ENCODE peak calls at places on chromosomes 3 and 15, in five cellular contexts. Q is fibroblast of lung, N is neural progenitor cell, X is PC-3, Z is GM23338. T is an unnamed sample.

GRCh38 chr15:48802867-48803266 is 8.0 kb downstream of the CEP152 start:
- DNase-seq in N (no peak), Z (no peak), X (peak; percentile 67), Q (peak; percentile 97), T (no peak)

GRCh38 chr3:82743196-82743595 is 981.8 kb upstream of the GBE1 start:
- DNase-seq in Z (no peak), N (no peak), X (no peak), Q (no peak), T (no peak)

GRCh38 chr3:1007890-1008289 is 84.9 kb upstream of the CNTN6 start:
- DNase-seq in X (peak; percentile 1), N (no peak), Q (peak; percentile 75), Z (no peak), T (no peak)

GRCh38 chr15:100973351-100974034 is 54.3 kb downstream of the LRRK1 start:
- DNase-seq in Z (peak; percentile 63), N (peak; percentile 82), Q (peak; percentile 18), X (no peak), T (no peak)

GRCh38 chr3:145798691-145799550 is 362.1 kb downstream of the PLOD2 start:
- DNase-seq in N (peak; percentile 63), Q (peak; percentile 12), Z (peak; percentile 12), X (no peak), T (no peak)

GRCh38 chr3:17411157-17411877 is 331.1 kb downstream of the TBC1D5 start:
- DNase-seq in X (no peak), Q (no peak), Z (no peak), N (no peak), T (no peak)

GRCh38 chr3:138186216-138186615 is 885 bp upstream of the ARMC8 start:
- DNase-seq in X (peak; percentile 48), N (peak; percentile 8), Q (no peak), Z (peak; percentile 36), T (peak; percentile 58)

GRCh38 chr3:15899438-15899837 is 101.7 kb upstream of the ANKRD28 start:
- DNase-seq in Q (peak; percentile 99), N (no peak), X (peak; percentile 41), Z (no peak), T (no peak)

GRCh38 chr15:98767692-98768091 is 119.4 kb downstream of the IGF1R start:
- DNase-seq in Q (peak; percentile 29), X (no peak), Z (no peak), N (no peak), T (no peak)

GRCh38 chr3:8623741-8624140 is 20.9 kb downstream of the SSUH2 start:
- DNase-seq in Z (no peak), X (no peak), N (no peak), Q (no peak), T (no peak)

GRCh38 chr15:90191795-90192494 is 9.2 kb upstream of the SEMA4B start:
- DNase-seq in Z (no peak), N (no peak), X (no peak), Q (peak; percentile 29), T (peak; percentile 70)

GRCh38 chr3:37465174-37465573 is 290.8 kb upstream of the LRRFIP2 start:
- DNase-seq in Q (no peak), N (no peak), X (no peak), Z (peak; percentile 24), T (no peak)

GRCh38 chr3:70963412-70963811 is 620.1 kb downstream of the FOXP1 start:
- DNase-seq in X (peak; percentile 45), Q (peak; percentile 92), N (peak; percentile 83), Z (peak; percentile 22), T (no peak)

GRCh38 chr15:26503998-26504397 is 268.9 kb downstream of the GABRB3 start:
- DNase-seq in Z (no peak), X (no peak), N (no peak), Q (no peak), T (no peak)

GRCh38 chr3:105352976-105353375 is 13.7 kb upstream of the ALCAM start:
- DNase-seq in X (no peak), Q (peak; percentile 42), Z (no peak), N (no peak), T (no peak)

GRCh38 chr3:44795197-44795596 is 33.6 kb downstream of the KIF15 start:
- DNase-seq in X (peak; percentile 7), Q (peak; percentile 53), Z (peak; percentile 10), N (no peak), T (no peak)

GRCh38 chr3:110378481-110378880 is 693.1 kb upstream of the NECTIN3 start:
- DNase-seq in X (no peak), N (no peak), Q (peak; percentile 5), Z (no peak), T (no peak)

GRCh38 chr3:145536461-145536860 is 624.5 kb downstream of the PLOD2 start:
- DNase-seq in Q (no peak), X (no peak), N (no peak), Z (no peak), T (no peak)

GRCh38 chr3:176873261-176873660 is 324.0 kb downstream of the TBL1XR1 start:
- DNase-seq in X (no peak), N (no peak), Z (no peak), Q (no peak), T (no peak)
- H2AFZ ChIP-seq in X (no peak overlapping the region), N (no peak overlapping the region), Z (peak overlapping the region; percentile 11), Q (no peak overlapping the region), T (no peak overlapping the region)

DNA sequence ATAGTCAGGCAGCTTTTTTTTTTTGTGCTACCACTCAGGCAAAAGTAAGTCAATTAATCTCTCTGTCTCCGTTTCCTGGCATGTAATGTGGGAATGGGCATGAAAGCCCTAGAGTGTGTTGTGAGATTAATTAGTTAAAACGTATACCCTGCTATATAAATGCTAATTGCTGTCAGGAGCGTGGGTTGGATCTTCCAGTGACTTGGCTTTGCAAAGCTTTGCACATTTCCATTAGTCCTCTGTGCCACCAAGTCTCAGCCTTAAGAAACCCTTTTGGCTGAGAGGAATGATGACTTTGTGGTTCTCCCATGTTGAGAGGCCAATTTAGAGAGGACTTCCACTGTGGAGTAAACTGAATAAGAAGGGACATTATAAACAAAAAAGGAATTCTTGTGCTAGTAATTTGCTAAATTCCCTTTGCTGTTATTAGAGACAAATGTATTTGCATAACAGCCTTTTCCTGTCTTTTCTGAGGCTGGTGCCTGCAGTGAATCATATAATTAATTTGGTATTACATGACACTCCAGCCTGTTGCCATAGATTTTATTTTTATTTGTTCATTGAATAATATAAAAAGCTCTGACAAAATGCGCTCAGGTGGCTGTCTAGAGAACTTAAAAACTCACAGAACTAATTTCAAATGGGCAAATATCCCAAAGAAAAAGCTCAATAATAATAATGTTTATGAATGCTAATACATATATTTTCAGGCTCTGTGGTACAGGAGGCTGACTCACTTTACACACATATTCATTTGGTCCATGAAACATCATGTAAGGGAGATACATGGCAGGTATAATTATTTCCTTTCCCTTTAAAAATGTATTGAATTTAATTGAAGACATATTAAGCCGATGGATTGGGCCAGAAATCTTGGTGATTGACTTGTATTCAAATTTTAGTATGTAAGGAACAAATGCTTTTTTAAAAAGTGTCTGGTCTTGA is 82.7 kb downstream of the IL1RAP start:
- DNase-seq in N (peak; percentile 6), Q (peak; percentile 24), Z (no peak), X (no peak), T (no peak)
- H3K4me1 ChIP-seq in N (peaks cover 7% of the 10 kb centered on the region), Q (no peaks in the 10 kb centered on the region), Z (peaks cover 11% of the 10 kb centered on the region), X (peaks cover 9% of the 10 kb centered on the region), T (no peaks in the 10 kb centered on the region)

DNA sequence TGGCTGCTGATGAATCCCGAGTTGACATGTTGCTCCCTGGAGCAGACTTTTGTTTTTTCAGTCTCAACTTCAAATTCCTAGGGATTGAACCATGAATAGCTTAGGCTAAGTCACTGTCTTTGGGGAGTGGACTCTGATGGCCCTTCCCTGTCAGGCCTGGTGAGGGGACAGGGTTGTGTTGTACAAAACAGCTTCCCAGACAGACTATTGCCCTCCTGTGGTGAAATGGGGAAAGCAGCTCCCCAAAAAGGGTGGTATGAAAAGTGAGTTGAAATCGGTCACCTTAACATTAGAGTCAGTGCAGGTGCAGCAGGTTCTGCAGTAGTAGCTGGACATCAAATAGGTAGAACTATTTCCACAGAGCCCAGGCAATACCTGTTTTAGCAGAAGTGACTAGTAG is 775.6 kb downstream of the ROBO2 start:
- DNase-seq in X (peak; percentile 50), N (peak; percentile 51), Z (peak; percentile 73), Q (no peak), T (no peak)
- TF ChIP-seq CTCF in X (peak; percentile 72), N (peak; percentile 53), Z (peak; percentile 63), Q (peak; percentile 21), T (no peak)

GRCh38 chr15:57605491-57605890 is 13.8 kb downstream of the MYZAP start:
- DNase-seq in Z (no peak), X (no peak), Q (no peak), N (no peak), T (no peak)
- H2AFZ ChIP-seq in Z (no peak overlapping the region), X (no peak overlapping the region), Q (no peak overlapping the region), N (no peak overlapping the region), T (no peak overlapping the region)

GRCh38 chr3:52040600-52040999 is 15.8 kb downstream of the DUSP7 start:
- DNase-seq in Q (no peak), Z (no peak), X (no peak), N (no peak), T (no peak)
- H3K4me1 ChIP-seq in Q (peaks cover 4% of the 10 kb centered on the region), Z (no peaks in the 10 kb centered on the region), X (peaks cover 28% of the 10 kb centered on the region), N (peaks cover 18% of the 10 kb centered on the region), T (peaks cover 6% of the 10 kb centered on the region)

DNA sequence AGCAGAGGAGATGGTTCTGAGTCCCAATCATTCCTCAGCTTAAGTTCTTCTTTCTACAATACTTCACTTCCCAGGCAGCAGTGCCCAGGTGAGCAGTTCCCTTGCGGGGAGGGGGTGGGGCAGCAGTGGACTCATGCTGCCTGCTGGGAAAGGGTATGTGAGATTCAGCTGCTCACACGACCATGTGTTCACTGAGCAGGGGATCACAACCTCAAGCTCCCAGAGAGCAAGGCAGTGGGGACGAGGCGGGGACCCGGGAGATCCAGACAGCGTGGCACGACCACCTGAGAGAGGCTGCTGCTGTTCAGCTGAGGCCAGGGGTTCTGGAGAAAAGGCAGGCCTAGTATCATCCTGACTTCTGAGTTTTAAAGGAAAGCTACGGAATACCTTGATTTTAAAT is 166.6 kb downstream of the XXYLT1 start:
- DNase-seq in X (no peak), Q (no peak), N (no peak), Z (no peak), T (no peak)
- TF ChIP-seq CTCF in X (no peak), Q (no peak), N (no peak), Z (no peak), T (no peak)